ENCODE peak calls at places on chromosomes 2 and 18, in seven cellular contexts. P, I, F, S, A, R and O are unnamed samples.
A peak's percentile ranks its signal among the peaks of the same experiment; 100 is the strongest.

GRCh38 chr2:231394201-231395141 is 1.0 kb upstream of the B3GNT7 start:
- DNase-seq in P (peak; percentile 78), I (peak; percentile 87), F (peak; percentile 12), S (no peak), A (peak; percentile 59), R (peak; percentile 57), O (no peak)

GRCh38 chr2:70132244-70133126 is 45.2 kb downstream of the PCBP1 start:
- DNase-seq in P (no peak), I (no peak), F (peak; percentile 64), S (no peak), A (peak; percentile 86), R (peak; percentile 44), O (no peak)

GRCh38 chr2:235032466-235032865 is 80.6 kb downstream of the SH3BP4 start:
- DNase-seq in P (no peak), I (no peak), F (no peak), S (no peak), A (no peak), R (no peak), O (no peak)

GRCh38 chr2:44245068-44245861 is 30.0 kb upstream of the SLC3A1 start:
- DNase-seq in P (no peak), I (no peak), F (no peak), S (no peak), A (no peak), R (no peak), O (no peak)

GRCh38 chr2:230895536-230896345 is 29.3 kb downstream of the GPR55 start:
- DNase-seq in P (no peak), I (no peak), F (no peak), S (no peak), A (no peak), R (no peak), O (no peak)

GRCh38 chr2:3377279-3377611 is 373 bp downstream of the EIPR1 start:
- DNase-seq in P (no peak), I (peak; percentile 19), F (peak; percentile 69), S (peak; percentile 33), A (peak; percentile 75), R (peak; percentile 76), O (no peak)

GRCh38 chr2:58449286-58450010 is 208.3 kb upstream of the FANCL start:
- DNase-seq in P (no peak), I (peak; percentile 15), F (no peak), S (no peak), A (no peak), R (no peak), O (no peak)

GRCh38 chr2:185854910-185855309 is 116.3 kb downstream of the FSIP2 start:
- DNase-seq in P (no peak), I (no peak), F (no peak), S (no peak), A (no peak), R (no peak), O (no peak)

GRCh38 chr2:120231564-120231973 is 8.4 kb upstream of the TMEM185B start:
- DNase-seq in P (no peak), I (no peak), F (no peak), S (no peak), A (no peak), R (no peak), O (no peak)

GRCh38 chr2:154699560-154699901 is 1.0 kb downstream of the KCNJ3 start:
- DNase-seq in P (no peak), I (no peak), F (no peak), S (no peak), A (no peak), R (no peak), O (no peak)

GRCh38 chr2:68911246-68911645 is 40.0 kb upstream of the BMP10 start:
- DNase-seq in P (no peak), I (no peak), F (no peak), S (no peak), A (no peak), R (no peak), O (no peak)

GRCh38 chr2:176171331-176172006 is 14.4 kb downstream of the HOXD3 start:
- DNase-seq in P (no peak), I (no peak), F (no peak), S (no peak), A (no peak), R (no peak), O (no peak)

GRCh38 chr2:240368746-240369724 is 66.4 kb upstream of the GPC1 start:
- DNase-seq in P (no peak), I (no peak), F (no peak), S (no peak), A (no peak), R (peak; percentile 62), O (no peak)

GRCh38 chr2:202084265-202084664 is 11.2 kb downstream of the KIAA2012 start:
- DNase-seq in P (no peak), I (no peak), F (no peak), S (no peak), A (no peak), R (no peak), O (no peak)

GRCh38 chr2:180829261-180829660 is 151.1 kb upstream of the UBE2E3 start:
- DNase-seq in P (no peak), I (no peak), F (no peak), S (no peak), A (no peak), R (no peak), O (no peak)

GRCh38 chr2:31083204-31083993 is 54.8 kb downstream of the GALNT14 start:
- DNase-seq in P (no peak), I (no peak), F (no peak), S (no peak), A (no peak), R (no peak), O (no peak)

GRCh38 chr18:2104620-2105462 is 466.5 kb downstream of the METTL4 start:
- DNase-seq in P (peak; percentile 85), I (no peak), F (peak; percentile 86), S (peak; percentile 31), A (peak; percentile 30), R (peak; percentile 62), O (peak; percentile 27)

GRCh38 chr2:216033403-216033802 is 20.1 kb upstream of the MREG start:
- DNase-seq in P (no peak), I (peak; percentile 60), F (no peak), S (no peak), A (no peak), R (no peak), O (no peak)
- TF ChIP-seq SIN3A in P (no peak), I (no peak), F (no peak), S (no peak), A (no peak), R (no peak), O (no peak)

DNA sequence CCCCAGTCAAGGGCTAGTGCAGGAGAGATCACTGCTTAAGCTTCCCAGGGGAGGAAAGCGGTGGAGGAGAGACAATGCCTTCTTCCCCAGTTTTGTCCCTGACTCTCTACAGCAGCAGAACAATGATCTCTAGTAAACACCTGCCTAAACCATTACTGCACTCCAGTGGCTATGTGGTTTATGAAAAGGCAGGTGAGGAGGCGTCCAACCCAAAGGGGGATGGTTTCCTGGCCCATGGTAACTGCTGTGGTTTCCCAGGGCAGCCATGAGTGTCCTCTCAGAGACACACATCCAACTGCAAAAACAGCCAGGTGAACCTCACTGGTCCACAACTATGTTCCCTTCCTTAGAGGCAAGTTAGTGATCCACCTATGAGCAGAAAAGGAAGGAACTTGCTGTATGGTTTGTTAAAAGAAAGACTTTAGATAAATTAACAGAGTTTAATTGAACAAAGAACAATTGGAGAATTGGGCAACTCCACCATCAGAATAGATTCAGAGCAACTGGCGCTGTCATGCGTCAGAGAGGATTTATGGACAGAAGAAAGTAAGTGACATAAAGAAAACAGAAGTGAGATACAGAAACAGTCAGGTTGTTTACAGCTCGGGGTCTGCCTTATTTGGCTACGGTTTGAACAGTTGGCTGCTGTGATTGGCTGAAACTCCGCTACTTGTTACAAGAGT is 4.8 kb upstream of the TTC39C start:
- DNase-seq in P (no peak), I (peak; percentile 74), F (no peak), S (no peak), A (no peak), R (no peak), O (no peak)
- TF ChIP-seq POLR2AphosphoS5 in P (no peak), I (no peak), F (no peak), S (no peak), A (no peak), R (no peak), O (no peak)

DNA sequence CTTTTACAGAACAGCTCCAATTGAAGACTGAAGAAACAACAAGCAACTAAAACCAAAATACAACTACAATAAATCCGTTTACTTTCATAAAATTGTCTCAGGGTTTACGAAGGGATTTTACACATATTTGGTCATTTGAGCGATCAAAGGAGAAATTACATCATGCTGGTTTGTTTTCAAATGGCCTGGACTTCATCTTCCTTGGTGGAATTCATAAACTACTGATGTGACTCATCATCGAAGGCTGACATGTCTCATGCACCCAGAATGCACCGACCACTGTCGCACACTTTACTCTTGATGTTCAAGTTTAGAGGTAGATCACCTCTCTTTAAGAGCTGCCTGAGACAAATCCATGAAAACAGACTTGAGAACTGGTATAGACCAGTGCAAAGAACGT is 25.6 kb upstream of the PMAIP1 start:
- DNase-seq in P (no peak), I (no peak), F (peak; percentile 24), S (peak; percentile 65), A (peak; percentile 13), R (no peak), O (no peak)
- TF ChIP-seq SIN3A in P (no peak), I (no peak), F (no peak), S (no peak), A (no peak), R (no peak), O (no peak)

DNA sequence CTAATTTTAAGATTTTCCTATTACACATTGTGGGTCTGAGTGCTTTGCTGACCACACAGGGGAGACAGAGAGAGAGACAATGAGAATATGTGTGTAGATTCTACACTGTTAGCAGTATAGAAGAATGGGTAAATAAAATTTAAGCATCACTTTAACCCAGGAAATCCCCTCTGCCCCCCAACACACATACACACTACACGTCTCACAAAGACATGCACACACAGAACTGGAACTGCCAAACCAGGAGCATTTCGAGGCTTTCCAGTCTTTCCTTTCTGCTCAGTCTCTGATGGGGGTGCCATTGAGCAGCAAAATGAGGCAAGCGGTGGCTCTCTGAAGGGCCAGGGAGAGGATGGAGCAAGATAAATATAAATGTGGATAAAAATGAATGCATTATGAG is 2.5 kb downstream of the MERTK start:
- DNase-seq in P (peak; percentile 57), I (no peak), F (peak; percentile 66), S (no peak), A (peak; percentile 58), R (peak; percentile 42), O (no peak)
- TF ChIP-seq POLR2AphosphoS5 in P (no peak), I (no peak), F (no peak), S (no peak), A (no peak), R (no peak), O (no peak)

GRCh38 chr2:219626540-219626939 is 890 bp upstream of the SLC4A3 start:
- DNase-seq in P (no peak), I (no peak), F (no peak), S (no peak), A (peak; percentile 35), R (no peak), O (no peak)

GRCh38 chr2:219628235-219628985 is 980 bp downstream of the SLC4A3 start:
- DNase-seq in P (no peak), I (no peak), F (no peak), S (no peak), A (no peak), R (no peak), O (no peak)

GRCh38 chr2:219628986-219629901 is 1.8 kb downstream of the SLC4A3 start:
- DNase-seq in P (no peak), I (no peak), F (no peak), S (no peak), A (no peak), R (no peak), O (no peak)

GRCh38 chr2:219625179-219625578 is 2.3 kb upstream of the SLC4A3 start:
- DNase-seq in P (no peak), I (no peak), F (no peak), S (no peak), A (no peak), R (no peak), O (no peak)

GRCh38 chr2:219627105-219628100 is at the start of gene SLC4A3:
- DNase-seq in P (peak; percentile 65), I (no peak), F (peak; percentile 17), S (no peak), A (no peak), R (peak; percentile 94), O (no peak)
- TF ChIP-seq SIN3A in P (no peak), I (no peak), F (no peak), S (no peak), A (no peak), R (no peak), O (no peak)